ENCODE peak calls at places on chromosomes 11 and 22, in six cellular contexts. H, C, G, M, J and P are unnamed samples.

GRCh38 chr22:50577987-50578775 is at the start of gene CPT1B:
- DNase-seq in H (no peak), C (no peak), G (no peak), M (no peak), J (no peak), P (no peak)

GRCh38 chr22:22576244-22576988 is 17.4 kb upstream of the PRAME start:
- DNase-seq in H (peak; percentile 48), C (peak; percentile 86), G (no peak), M (peak; percentile 45), J (no peak), P (peak; percentile 49)

GRCh38 chr22:30159561-30160353 is 79.5 kb downstream of the HORMAD2 start:
- DNase-seq in H (peak; percentile 25), C (no peak), G (no peak), M (no peak), J (no peak), P (no peak)

GRCh38 chr11:29321293-29322132 is 695.3 kb downstream of the KCNA4 start:
- DNase-seq in H (no peak), C (no peak), G (no peak), M (no peak), J (no peak), P (no peak)

GRCh38 chr11:36027731-36028130 is 83.9 kb downstream of the LDLRAD3 start:
- DNase-seq in H (no peak), C (no peak), G (no peak), M (no peak), J (no peak), P (no peak)

GRCh38 chr11:86990520-86990919 is 35.3 kb upstream of the FZD4 start:
- DNase-seq in H (no peak), C (no peak), G (no peak), M (no peak), J (no peak), P (no peak)

GRCh38 chr11:71580057-71581003 is 2.3 kb downstream of the KRTAP5-11 start:
- DNase-seq in H (peak; percentile 65), C (no peak), G (peak; percentile 76), M (peak; percentile 58), J (peak; percentile 33), P (peak; percentile 76)

GRCh38 chr11:118628432-118628831 is 21.0 kb downstream of the PHLDB1 start:
- DNase-seq in H (no peak), C (no peak), G (no peak), M (no peak), J (no peak), P (no peak)

GRCh38 chr11:71490731-71491390 is 36.2 kb upstream of the KRTAP5-7 start:
- DNase-seq in H (no peak), C (peak; percentile 37), G (peak; percentile 58), M (no peak), J (no peak), P (peak; percentile 9)

GRCh38 chr11:66020618-66021357 is 5.5 kb downstream of the CATSPER1 start:
- DNase-seq in H (peak; percentile 64), C (no peak), G (no peak), M (peak; percentile 29), J (no peak), P (peak; percentile 41)

GRCh38 chr22:24097961-24098391 is 83.3 kb upstream of the SUSD2 start:
- DNase-seq in H (no peak), C (no peak), G (peak; percentile 48), M (no peak), J (no peak), P (no peak)

GRCh38 chr11:101034076-101034475 is 95.5 kb downstream of the PGR start:
- DNase-seq in H (no peak), C (no peak), G (peak; percentile 70), M (no peak), J (peak; percentile 86), P (peak; percentile 38)

GRCh38 chr11:124536520-124536919 is 6.9 kb downstream of the OR8B12 start:
- DNase-seq in H (no peak), C (peak; percentile 59), G (no peak), M (peak; percentile 11), J (no peak), P (no peak)

GRCh38 chr22:46000081-46001027 is 23.4 kb upstream of the WNT7B start:
- DNase-seq in H (no peak), C (no peak), G (peak; percentile 49), M (no peak), J (no peak), P (no peak)

GRCh38 chr11:16834384-16834783 is 95.9 kb downstream of the C11orf58 start:
- DNase-seq in H (no peak), C (no peak), G (no peak), M (no peak), J (no peak), P (no peak)

GRCh38 chr22:21568207-21569075 is 927 bp downstream of the UBE2L3 start:
- DNase-seq in H (no peak), C (no peak), G (no peak), M (peak; percentile 39), J (no peak), P (no peak)

GRCh38 chr11:60801194-60801593 is 16.1 kb downstream of the MS4A10 start:
- DNase-seq in H (no peak), C (no peak), G (no peak), M (no peak), J (no peak), P (no peak)

GRCh38 chr11:45382133-45382878 is 96.2 kb upstream of the SYT13 start:
- DNase-seq in H (no peak), C (no peak), G (no peak), M (no peak), J (no peak), P (no peak)

GRCh38 chr22:50622723-50623327 is 5.1 kb downstream of the ARSA start:
- DNase-seq in H (no peak), C (no peak), G (peak; percentile 58), M (peak; percentile 93), J (no peak), P (peak; percentile 92)

GRCh38 chr11:67354314-67355022 is 1.1 kb upstream of the POLD4 start:
- DNase-seq in H (peak; percentile 96), C (no peak), G (peak; percentile 81), M (peak; percentile 90), J (peak; percentile 71), P (peak; percentile 68)

GRCh38 chr11:120709808-120710207 is 198.3 kb downstream of the GRIK4 start:
- DNase-seq in H (no peak), C (peak; percentile 13), G (no peak), M (no peak), J (no peak), P (no peak)

GRCh38 chr22:32794449-32795213 is 6.9 kb upstream of the TIMP3 start:
- DNase-seq in H (no peak), C (no peak), G (no peak), M (no peak), J (no peak), P (no peak)

GRCh38 chr22:48444320-48445112 is 1383.2 kb downstream of the BRD1 start:
- DNase-seq in H (no peak), C (no peak), G (no peak), M (no peak), J (no peak), P (no peak)

GRCh38 chr11:123454060-123454651 is 24.1 kb downstream of the GRAMD1B start:
- DNase-seq in H (peak; percentile 81), C (no peak), G (no peak), M (peak; percentile 24), J (no peak), P (no peak)

GRCh38 chr11:123460006-123460700 is 30.1 kb downstream of the GRAMD1B start:
- DNase-seq in H (no peak), C (no peak), G (no peak), M (no peak), J (no peak), P (no peak)

GRCh38 chr11:123454796-123455195 is 24.7 kb downstream of the GRAMD1B start:
- DNase-seq in H (no peak), C (no peak), G (no peak), M (no peak), J (no peak), P (no peak)

GRCh38 chr11:123458501-123458900 is 28.4 kb downstream of the GRAMD1B start:
- DNase-seq in H (no peak), C (no peak), G (no peak), M (no peak), J (no peak), P (no peak)

GRCh38 chr11:123457187-123457770 is 27.2 kb downstream of the GRAMD1B start:
- DNase-seq in H (no peak), C (no peak), G (peak; percentile 67), M (peak; percentile 41), J (no peak), P (no peak)
- TF ChIP-seq EP300 in H (no peak), C (no peak), G (no peak), M (no peak), J (peak; percentile 29), P (no peak)

GRCh38 chr22:20199413-20199842 is 48.6 kb upstream of the CCDC188 start:
- DNase-seq in H (no peak), C (no peak), G (no peak), M (no peak), J (no peak), P (no peak)
- TF ChIP-seq EP300 in H (no peak), C (no peak), G (no peak), M (no peak), J (no peak), P (no peak)

GRCh38 chr11:68461284-68461861 is 821 bp downstream of the PPP6R3 start:
- DNase-seq in H (peak; percentile 43), C (no peak), G (no peak), M (no peak), J (no peak), P (no peak)

GRCh38 chr11:68457214-68457897 is 3.2 kb upstream of the PPP6R3 start:
- DNase-seq in H (no peak), C (no peak), G (no peak), M (no peak), J (no peak), P (no peak)

GRCh38 chr11:68460741-68461283 is at the start of gene PPP6R3:
- DNase-seq in H (peak; percentile 43), C (no peak), G (no peak), M (no peak), J (no peak), P (no peak)

GRCh38 chr11:68457898-68458249 is 2.7 kb upstream of the PPP6R3 start:
- DNase-seq in H (no peak), C (no peak), G (no peak), M (peak; percentile 55), J (no peak), P (no peak)

GRCh38 chr11:68459886-68460740 is 439 bp upstream of the PPP6R3 start:
- DNase-seq in H (peak; percentile 98), C (peak; percentile 97), G (peak; percentile 99), M (peak; percentile 96), J (peak; percentile 98), P (peak; percentile 96)
- TF ChIP-seq EP300 in H (no peak), C (no peak), G (no peak), M (no peak), J (peak; percentile 39), P (no peak)

GRCh38 chr11:46981429-46981828 is 44.9 kb downstream of the CSTPP1 start:
- DNase-seq in H (no peak), C (no peak), G (no peak), M (no peak), J (no peak), P (no peak)

GRCh38 chr11:46977038-46977818 is 40.7 kb downstream of the CSTPP1 start:
- DNase-seq in H (no peak), C (no peak), G (no peak), M (no peak), J (no peak), P (no peak)

GRCh38 chr11:46979358-46979757 is 42.8 kb downstream of the CSTPP1 start:
- DNase-seq in H (no peak), C (no peak), G (no peak), M (no peak), J (no peak), P (no peak)

GRCh38 chr11:46976182-46976854 is 39.8 kb downstream of the CSTPP1 start:
- DNase-seq in H (no peak), C (no peak), G (no peak), M (no peak), J (no peak), P (no peak)

GRCh38 chr11:46977940-46978595 is 41.5 kb downstream of the CSTPP1 start:
- DNase-seq in H (peak; percentile 18), C (no peak), G (no peak), M (no peak), J (no peak), P (no peak)
- TF ChIP-seq EP300 in H (no peak), C (no peak), G (no peak), M (no peak), J (no peak), P (no peak)